ENCODE peak calls at places on chromosomes 16 and 17, in six cellular contexts. One of them, this sample, is unnamed.

GRCh38 chr16:85445779-85446222 is 167.3 kb upstream of the GSE1 start:
- DNase-seq in tibial artery: no peak
- DNase-seq in psoas muscle: no peak
- DNase-seq in IMR-90: peak; percentile 29
- DNase-seq in tibial nerve: no peak
- DNase-seq in stomach: peak; percentile 85
- DNase-seq in this sample: no peak

GRCh38 chr16:24838554-24839266 is 7.1 kb upstream of the SLC5A11 start:
- DNase-seq in tibial artery: peak; percentile 80
- DNase-seq in psoas muscle: no peak
- DNase-seq in IMR-90: peak; percentile 70
- DNase-seq in tibial nerve: no peak
- DNase-seq in stomach: no peak
- DNase-seq in this sample: peak; percentile 30

GRCh38 chr16:24544640-24545039 is 5.3 kb downstream of the RBBP6 start:
- DNase-seq in tibial artery: no peak
- DNase-seq in psoas muscle: no peak
- DNase-seq in IMR-90: peak; percentile 74
- DNase-seq in tibial nerve: no peak
- DNase-seq in stomach: no peak
- DNase-seq in this sample: no peak

GRCh38 chr16:30458561-30459394 is 13.1 kb upstream of the SEPHS2 start:
- DNase-seq in tibial artery: no peak
- DNase-seq in psoas muscle: peak; percentile 19
- DNase-seq in IMR-90: no peak
- DNase-seq in tibial nerve: no peak
- DNase-seq in stomach: peak; percentile 52
- DNase-seq in this sample: no peak

GRCh38 chr16:86929149-86929871 is 351.0 kb downstream of the FOXL1 start:
- DNase-seq in tibial artery: peak; percentile 73
- DNase-seq in psoas muscle: no peak
- DNase-seq in IMR-90: peak; percentile 93
- DNase-seq in tibial nerve: no peak
- DNase-seq in stomach: no peak
- DNase-seq in this sample: peak; percentile 54

GRCh38 chr17:82592751-82593589 is 55.3 kb downstream of the WDR45B start:
- DNase-seq in tibial artery: peak; percentile 91
- DNase-seq in psoas muscle: peak; percentile 66
- DNase-seq in IMR-90: peak; percentile 74
- DNase-seq in tibial nerve: no peak
- DNase-seq in stomach: peak; percentile 82
- DNase-seq in this sample: peak; percentile 68

GRCh38 chr17:58156839-58157803 is 8.9 kb downstream of the OR4D1 start:
- DNase-seq in tibial artery: no peak
- DNase-seq in psoas muscle: peak; percentile 25
- DNase-seq in IMR-90: no peak
- DNase-seq in tibial nerve: no peak
- DNase-seq in stomach: no peak
- DNase-seq in this sample: peak; percentile 8

GRCh38 chr17:78107976-78108725 is 20.4 kb downstream of the TMC6 start:
- DNase-seq in tibial artery: peak; percentile 46
- DNase-seq in psoas muscle: no peak
- DNase-seq in IMR-90: no peak
- DNase-seq in tibial nerve: no peak
- DNase-seq in stomach: no peak
- DNase-seq in this sample: no peak

GRCh38 chr16:50399411-50399810 is 30.6 kb upstream of the BRD7 start:
- DNase-seq in tibial artery: no peak
- DNase-seq in psoas muscle: no peak
- DNase-seq in IMR-90: no peak
- DNase-seq in tibial nerve: no peak
- DNase-seq in stomach: no peak
- DNase-seq in this sample: no peak

GRCh38 chr16:19613834-19614233 is 58.3 kb downstream of the VPS35L start:
- DNase-seq in tibial artery: no peak
- DNase-seq in psoas muscle: no peak
- DNase-seq in IMR-90: no peak
- DNase-seq in tibial nerve: no peak
- DNase-seq in stomach: no peak
- DNase-seq in this sample: no peak

GRCh38 chr17:31645351-31645750 is 213.7 kb downstream of the COPRS start:
- DNase-seq in tibial artery: no peak
- DNase-seq in psoas muscle: no peak
- DNase-seq in IMR-90: no peak
- DNase-seq in tibial nerve: no peak
- DNase-seq in stomach: no peak
- DNase-seq in this sample: no peak
- TF ChIP-seq CTCF in tibial artery: no peak
- TF ChIP-seq CTCF in psoas muscle: no peak
- TF ChIP-seq CTCF in IMR-90: no peak
- TF ChIP-seq CTCF in tibial nerve: no peak
- TF ChIP-seq CTCF in stomach: no peak
- TF ChIP-seq CTCF in this sample: no peak

GRCh38 chr17:38721802-38722201 is 8.3 kb upstream of the CISD3 start:
- DNase-seq in tibial artery: no peak
- DNase-seq in psoas muscle: no peak
- DNase-seq in IMR-90: no peak
- DNase-seq in tibial nerve: no peak
- DNase-seq in stomach: no peak
- DNase-seq in this sample: no peak
- H3K36me3 ChIP-seq in tibial artery: peaks cover 97% of the 10 kb centered on the region
- H3K36me3 ChIP-seq in psoas muscle: peaks cover 83% of the 10 kb centered on the region
- H3K36me3 ChIP-seq in IMR-90: peaks cover 43% of the 10 kb centered on the region
- H3K36me3 ChIP-seq in tibial nerve: peaks cover 2% of the 10 kb centered on the region
- H3K36me3 ChIP-seq in stomach: peaks cover 87% of the 10 kb centered on the region
- H3K36me3 ChIP-seq in this sample: peaks cover 2% of the 10 kb centered on the region

DNA sequence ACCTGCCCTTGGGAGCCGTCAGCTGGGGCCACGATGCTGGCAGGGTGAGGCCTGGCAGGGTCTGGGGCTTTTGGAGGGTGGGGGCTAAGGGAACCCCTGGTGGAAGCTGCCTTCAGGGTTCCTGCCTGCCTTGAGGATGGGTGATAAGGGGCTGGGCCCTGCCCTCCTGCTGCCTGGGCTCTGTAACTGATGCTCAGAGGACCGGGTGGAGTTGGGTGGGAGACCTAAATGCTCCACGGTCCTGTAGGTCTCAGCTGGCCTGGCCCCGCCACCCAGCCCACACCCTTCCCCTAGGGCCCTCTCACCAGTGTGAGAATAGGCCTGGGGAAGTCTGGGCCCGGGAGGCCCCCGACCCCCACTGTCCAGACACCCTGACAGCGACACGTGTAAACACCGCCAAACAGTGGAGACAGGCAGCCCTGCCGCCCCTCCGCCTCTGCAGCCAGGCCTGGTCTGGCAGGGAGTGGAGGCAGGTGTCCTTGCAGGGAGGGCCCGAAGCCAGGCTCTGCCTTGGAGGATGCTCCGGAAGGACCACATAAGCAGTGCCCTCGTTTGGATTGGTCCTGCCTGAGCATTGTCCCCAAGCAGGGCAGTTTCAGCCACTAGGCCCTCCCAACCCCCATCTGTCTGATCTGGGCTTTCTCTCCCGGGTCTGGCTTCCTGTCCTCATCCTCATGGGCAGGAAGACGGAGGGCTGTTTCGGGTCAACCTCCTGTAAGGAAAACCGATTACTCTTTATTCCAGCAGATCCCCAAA is 6.5 kb upstream of the BAHCC1 start:
- DNase-seq in tibial artery: no peak
- DNase-seq in psoas muscle: peak; percentile 60
- DNase-seq in IMR-90: no peak
- DNase-seq in tibial nerve: no peak
- DNase-seq in stomach: no peak
- DNase-seq in this sample: no peak
- TF ChIP-seq CTCF in tibial artery: no peak
- TF ChIP-seq CTCF in psoas muscle: no peak
- TF ChIP-seq CTCF in IMR-90: no peak
- TF ChIP-seq CTCF in tibial nerve: no peak
- TF ChIP-seq CTCF in stomach: no peak
- TF ChIP-seq CTCF in this sample: no peak

DNA sequence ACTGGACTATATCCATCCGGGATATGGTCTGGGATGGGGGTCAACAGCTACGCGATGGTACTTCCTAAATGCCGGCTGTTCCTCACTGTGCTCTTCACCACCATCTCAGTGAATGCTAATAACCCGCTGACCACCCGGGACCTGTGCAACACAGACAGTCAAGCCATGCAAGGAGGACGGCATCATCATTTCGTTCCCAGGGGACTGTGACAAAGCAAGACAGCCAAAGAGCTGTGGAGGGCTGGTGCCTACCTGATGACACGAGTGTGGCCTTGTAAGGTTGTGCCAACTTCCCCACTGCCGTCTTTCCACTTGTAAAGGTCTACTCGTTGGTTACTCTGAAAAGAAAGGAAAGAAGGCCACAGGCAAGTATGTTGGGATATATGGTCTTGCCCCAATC is 33.7 kb downstream of the WDR59 start:
- DNase-seq in tibial artery: peak; percentile 15
- DNase-seq in psoas muscle: no peak
- DNase-seq in IMR-90: no peak
- DNase-seq in tibial nerve: no peak
- DNase-seq in stomach: no peak
- DNase-seq in this sample: no peak
- H3K36me3 ChIP-seq in tibial artery: peaks cover 96% of the 10 kb centered on the region
- H3K36me3 ChIP-seq in psoas muscle: peaks cover 88% of the 10 kb centered on the region
- H3K36me3 ChIP-seq in IMR-90: peaks cover 33% of the 10 kb centered on the region
- H3K36me3 ChIP-seq in tibial nerve: peaks cover 24% of the 10 kb centered on the region
- H3K36me3 ChIP-seq in stomach: peaks cover 97% of the 10 kb centered on the region
- H3K36me3 ChIP-seq in this sample: peaks cover 24% of the 10 kb centered on the region

DNA sequence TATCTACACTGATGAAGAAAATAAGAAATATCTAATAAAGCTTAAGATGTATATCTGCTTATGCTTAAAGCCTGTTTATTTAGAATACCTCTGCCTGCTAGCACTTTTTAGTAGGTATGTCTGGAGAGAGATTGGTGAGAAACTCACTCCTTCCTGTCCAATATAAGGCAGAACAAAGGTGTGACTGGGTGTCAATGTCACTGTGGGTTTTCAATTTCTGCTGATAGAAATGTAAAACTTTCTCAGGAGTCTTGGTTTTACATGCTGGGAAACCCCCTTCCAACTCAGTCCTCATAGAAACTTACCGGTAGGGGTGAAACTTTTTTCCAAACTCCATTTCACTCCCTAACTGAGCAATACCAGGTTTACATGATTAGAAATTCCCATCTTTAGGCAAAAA is 17.8 kb upstream of the MPHOSPH6 start:
- DNase-seq in tibial artery: no peak
- DNase-seq in psoas muscle: no peak
- DNase-seq in IMR-90: no peak
- DNase-seq in tibial nerve: no peak
- DNase-seq in stomach: no peak
- DNase-seq in this sample: peak; percentile 12
- TF ChIP-seq CTCF in tibial artery: no peak
- TF ChIP-seq CTCF in psoas muscle: no peak
- TF ChIP-seq CTCF in IMR-90: no peak
- TF ChIP-seq CTCF in tibial nerve: no peak
- TF ChIP-seq CTCF in stomach: no peak
- TF ChIP-seq CTCF in this sample: no peak

This sample was measured in mammary epithelial cell.